ENCODE peak calls at places on chromosomes 16 and 17, in ten cellular contexts. Q is H7; X is ACHN; C is IMR-90; I is iris pigment epithelial cell; E is activated CD4-positive, alpha-beta T cell treated with anti-CD3 and anti-CD28 coated beads, Interleukin-2, amount 50 U/mL, for 24 hours; L is AG08396; W is smooth muscle cell of the brain vasculature; U is DMS 273 treated with DMSO at 0.1 percent for 48 hours; H is DMS153. P is an unnamed sample.

GRCh38 chr17:50882851-50883250 is 16.7 kb upstream of the TOB1 start:
- DNase-seq in I (peak; percentile 44), C (peak; percentile 76), H (no peak), U (no peak), X (peak; percentile 31), W (no peak), Q (no peak), L (peak; percentile 61), E (no peak), P (no peak)

GRCh38 chr16:69522041-69522578 is 43.7 kb upstream of the NFAT5 start:
- DNase-seq in H (no peak), E (no peak), Q (no peak), W (no peak), U (no peak), X (no peak), C (no peak), I (no peak), L (no peak), P (no peak)

GRCh38 chr17:76153640-76154039 is 12.6 kb upstream of the FOXJ1 start:
- DNase-seq in L (no peak), W (no peak), Q (peak; percentile 85), E (no peak), C (peak; percentile 12), I (peak; percentile 50), U (no peak), H (no peak), X (peak; percentile 10), P (no peak)

GRCh38 chr17:17824780-17825614 is 11.8 kb downstream of the SREBF1 start:
- DNase-seq in U (no peak), L (peak; percentile 15), X (no peak), Q (peak; percentile 83), E (no peak), I (no peak), W (no peak), C (no peak), H (no peak), P (peak; percentile 26)

GRCh38 chr17:77501751-77502625 is 361.2 kb downstream of the SEC14L1 start:
- DNase-seq in C (no peak), H (no peak), Q (peak; percentile 35), W (no peak), I (no peak), E (no peak), L (no peak), U (no peak), X (no peak), P (peak; percentile 12)

GRCh38 chr16:3879887-3880564 is 487 bp downstream of the CREBBP start:
- DNase-seq in C (peak; percentile 52), U (no peak), I (peak; percentile 58), X (peak; percentile 71), Q (peak; percentile 91), E (no peak), W (no peak), H (no peak), L (peak; percentile 83), P (peak; percentile 87)

GRCh38 chr17:29111816-29112499 is 68.2 kb downstream of the MYO18A start:
- DNase-seq in E (peak; percentile 69), I (peak; percentile 64), W (no peak), C (peak; percentile 55), X (peak; percentile 65), H (peak; percentile 54), Q (peak; percentile 93), L (peak; percentile 84), U (peak; percentile 64), P (peak; percentile 77)

GRCh38 chr17:45020354-45021138 is 30.9 kb downstream of the DCAKD start:
- DNase-seq in E (no peak), L (peak; percentile 46), I (peak; percentile 55), Q (peak; percentile 80), W (no peak), U (no peak), H (peak; percentile 9), C (peak; percentile 22), X (peak; percentile 48), P (no peak)

GRCh38 chr16:85462405-85463227 is 150.5 kb upstream of the GSE1 start:
- DNase-seq in I (no peak), H (peak; percentile 69), X (no peak), U (no peak), L (peak; percentile 77), E (no peak), Q (peak; percentile 87), W (no peak), C (no peak), P (peak; percentile 67)

GRCh38 chr16:48318630-48319029 is 66.6 kb downstream of the SIAH1 start:
- DNase-seq in Q (peak; percentile 12), U (no peak), W (peak; percentile 37), X (no peak), L (no peak), E (no peak), C (peak; percentile 54), H (no peak), I (peak; percentile 65), P (no peak)

GRCh38 chr16:3819741-3820724 is 60.5 kb downstream of the CREBBP start:
- DNase-seq in L (peak; percentile 78), C (peak; percentile 97), E (no peak), U (peak; percentile 48), X (peak; percentile 90), H (peak; percentile 93), I (peak; percentile 96), Q (no peak), W (peak; percentile 89), P (peak; percentile 42)

GRCh38 chr16:66298006-66298405 is 68.5 kb upstream of the CDH5 start:
- DNase-seq in U (no peak), L (no peak), I (no peak), W (no peak), C (no peak), Q (no peak), H (no peak), E (no peak), X (no peak), P (no peak)

GRCh38 chr16:84500531-84500930 is 3.9 kb downstream of the MEAK7 start:
- DNase-seq in U (no peak), Q (no peak), C (no peak), X (no peak), W (no peak), I (no peak), E (no peak), L (no peak), H (no peak), P (no peak)

GRCh38 chr17:9472541-9472940 is 103.1 kb downstream of the STX8 start:
- DNase-seq in H (no peak), U (no peak), L (peak; percentile 23), I (peak; percentile 30), W (no peak), X (no peak), E (no peak), Q (no peak), C (peak; percentile 55), P (no peak)

GRCh38 chr17:66460558-66460957 is 158.1 kb downstream of the PRKCA start:
- DNase-seq in Q (no peak), L (no peak), U (no peak), C (no peak), H (no peak), I (no peak), W (no peak), X (no peak), E (no peak), P (no peak)

GRCh38 chr16:2475413-2476344 is 752 bp downstream of the TBC1D24 start:
- DNase-seq in W (no peak), C (no peak), X (no peak), E (no peak), L (no peak), U (no peak), I (no peak), Q (peak; percentile 95), H (no peak), P (no peak)

GRCh38 chr17:30368896-30369720 is 9.6 kb upstream of the CPD start:
- DNase-seq in L (no peak), U (no peak), H (peak; percentile 82), C (no peak), I (no peak), Q (no peak), W (no peak), E (no peak), X (no peak), P (no peak)

GRCh38 chr17:74860999-74861553 is 1.4 kb upstream of the GRIN2C start:
- DNase-seq in L (no peak), U (no peak), W (no peak), C (no peak), H (no peak), Q (peak; percentile 82), E (no peak), X (no peak), I (no peak), P (no peak)

GRCh38 chr17:1906622-1907021 is 76.8 kb downstream of the RPA1 start:
- DNase-seq in W (no peak), Q (no peak), E (no peak), U (no peak), L (no peak), X (no peak), I (peak; percentile 12), H (no peak), C (no peak), P (no peak)

GRCh38 chr17:29933379-29933778 is 3.4 kb upstream of the SSH2 start:
- DNase-seq in E (no peak), H (no peak), L (peak; percentile 7), W (no peak), I (peak; percentile 17), Q (peak; percentile 29), C (peak; percentile 43), U (no peak), X (peak; percentile 80), P (no peak)

GRCh38 chr16:80047796-80048649 is 447.5 kb upstream of the MAF start:
- DNase-seq in X (no peak), E (no peak), W (no peak), C (no peak), I (no peak), L (no peak), H (peak; percentile 84), U (no peak), Q (no peak), P (no peak)

GRCh38 chr16:88479795-88480760 is 27.0 kb downstream of the ZFPM1 start:
- DNase-seq in U (no peak), I (no peak), C (no peak), Q (no peak), L (no peak), E (no peak), H (no peak), W (no peak), X (no peak), P (no peak)

GRCh38 chr16:10946308-10946707 is 1.9 kb downstream of the CLEC16A start:
- DNase-seq in I (no peak), X (no peak), E (no peak), Q (peak; percentile 86), W (no peak), L (no peak), C (no peak), H (no peak), U (no peak), P (no peak)

GRCh38 chr16:54931041-54931756 is 534 bp downstream of the IRX5 start:
- DNase-seq in U (no peak), E (no peak), Q (peak; percentile 76), X (peak; percentile 52), W (no peak), C (no peak), I (peak; percentile 49), L (no peak), H (no peak), P (peak; percentile 16)

GRCh38 chr16:19389246-19389645 is 28.4 kb upstream of the TMC5 start:
- DNase-seq in H (peak; percentile 85), I (peak; percentile 39), C (no peak), L (no peak), Q (peak; percentile 74), U (no peak), W (no peak), X (peak; percentile 70), E (no peak), P (no peak)

GRCh38 chr16:69870761-69871160 is 80.4 kb upstream of the CLEC18A start:
- DNase-seq in U (no peak), I (peak; percentile 29), C (no peak), Q (no peak), W (no peak), X (no peak), H (no peak), E (no peak), L (no peak), P (no peak)

GRCh38 chr17:15922586-15922985 is 22.3 kb upstream of the ADORA2B start:
- DNase-seq in L (no peak), C (no peak), E (no peak), X (no peak), H (no peak), U (no peak), W (no peak), Q (no peak), I (no peak), P (no peak)

GRCh38 chr17:59851431-59852375 is 41.0 kb downstream of the TUBD1 start:
- DNase-seq in C (peak; percentile 99), H (no peak), W (no peak), L (peak; percentile 48), E (no peak), I (peak; percentile 97), Q (no peak), U (no peak), X (peak; percentile 33), P (no peak)

P was measured in frontal cortex.